ENCODE peak calls at places on chromosomes 3 and 15, in eight cellular contexts. Z, T, G, C, I, W, Q and M are unnamed samples.
A peak's percentile ranks its signal among the peaks of the same experiment; 100 is the strongest.

GRCh38 chr15:47390208-47390765 is 327.0 kb upstream of the SEMA6D start:
- DNase-seq in Z (no peak), T (no peak), G (no peak), C (no peak), I (no peak), W (no peak), Q (no peak), M (peak; percentile 65)

GRCh38 chr3:15427182-15427880 is at the start of the genes EAF1 and METTL6:
- DNase-seq in Z (peak; percentile 90), T (peak; percentile 83), G (peak; percentile 87), C (peak; percentile 67), I (peak; percentile 80), W (peak; percentile 88), Q (peak; percentile 88), M (peak; percentile 71)

GRCh38 chr3:42051384-42052131 is 39.6 kb upstream of the TRAK1 start:
- DNase-seq in Z (peak; percentile 28), T (no peak), G (no peak), C (no peak), I (no peak), W (no peak), Q (no peak), M (no peak)

GRCh38 chr3:24017305-24017704 is 72.2 kb downstream of the NR1D2 start:
- DNase-seq in Z (no peak), T (no peak), G (no peak), C (no peak), I (no peak), W (no peak), Q (no peak), M (no peak)

GRCh38 chr3:46918634-46919033 is 41.1 kb downstream of the PTH1R start:
- DNase-seq in Z (no peak), T (no peak), G (no peak), C (no peak), I (no peak), W (no peak), Q (no peak), M (no peak)

GRCh38 chr15:31352283-31352880 is 25.7 kb downstream of the KLF13 start:
- DNase-seq in Z (no peak), T (no peak), G (peak; percentile 68), C (no peak), I (no peak), W (no peak), Q (peak; percentile 37), M (peak; percentile 64)

GRCh38 chr3:162143181-162143580 is 646.6 kb downstream of the OTOL1 start:
- DNase-seq in Z (no peak), T (no peak), G (no peak), C (no peak), I (no peak), W (no peak), Q (no peak), M (no peak)

GRCh38 chr15:87843312-87843711 is 413.2 kb downstream of the NTRK3 start:
- DNase-seq in Z (no peak), T (no peak), G (no peak), C (no peak), I (no peak), W (no peak), Q (no peak), M (no peak)

GRCh38 chr15:55282284-55282833 is 7.3 kb downstream of the RAB27A start:
- DNase-seq in Z (no peak), T (no peak), G (no peak), C (no peak), I (no peak), W (no peak), Q (no peak), M (no peak)

GRCh38 chr15:38344351-38344750 is 91.7 kb downstream of the SPRED1 start:
- DNase-seq in Z (no peak), T (no peak), G (no peak), C (no peak), I (no peak), W (no peak), Q (no peak), M (no peak)

GRCh38 chr15:81575436-81576123 is 201.6 kb upstream of the TMC3 start:
- DNase-seq in Z (peak; percentile 11), T (no peak), G (no peak), C (no peak), I (no peak), W (no peak), Q (peak; percentile 47), M (peak; percentile 82)

GRCh38 chr15:101244039-101244781 is 7.6 kb downstream of the CHSY1 start:
- DNase-seq in Z (no peak), T (no peak), G (no peak), C (no peak), I (no peak), W (no peak), Q (no peak), M (no peak)

GRCh38 chr3:17136251-17136721 is 251.5 kb downstream of the PLCL2 start:
- DNase-seq in Z (no peak), T (no peak), G (no peak), C (no peak), I (no peak), W (no peak), Q (peak; percentile 52), M (no peak)

GRCh38 chr3:126677862-126678549 is 23.1 kb upstream of the TXNRD3 start:
- DNase-seq in Z (no peak), T (no peak), G (no peak), C (no peak), I (no peak), W (no peak), Q (no peak), M (no peak)

GRCh38 chr3:129614435-129614834 is 8.0 kb upstream of the PLXND1 start:
- DNase-seq in Z (no peak), T (no peak), G (peak; percentile 10), C (no peak), I (peak; percentile 3), W (no peak), Q (no peak), M (no peak)

GRCh38 chr3:40989141-40990061 is 209.9 kb upstream of the CTNNB1 start:
- DNase-seq in Z (no peak), T (no peak), G (no peak), C (no peak), I (no peak), W (no peak), Q (no peak), M (no peak)

GRCh38 chr15:90915216-90915807 is 12.2 kb downstream of the MAN2A2 start:
- DNase-seq in Z (no peak), T (no peak), G (no peak), C (no peak), I (no peak), W (no peak), Q (no peak), M (no peak)

GRCh38 chr3:195033531-195034091 is 237.3 kb downstream of the XXYLT1 start:
- DNase-seq in Z (peak; percentile 54), T (no peak), G (no peak), C (no peak), I (no peak), W (no peak), Q (no peak), M (peak; percentile 89)

GRCh38 chr15:88630141-88630721 is 8.6 kb upstream of the ISG20 start:
- DNase-seq in Z (no peak), T (no peak), G (no peak), C (no peak), I (no peak), W (no peak), Q (no peak), M (no peak)

GRCh38 chr15:26676115-26676514 is 96.8 kb downstream of the GABRB3 start:
- DNase-seq in Z (no peak), T (no peak), G (no peak), C (no peak), I (no peak), W (no peak), Q (no peak), M (no peak)

GRCh38 chr15:99592135-99592845 is 26.5 kb downstream of the MEF2A start:
- DNase-seq in Z (no peak), T (no peak), G (no peak), C (no peak), I (no peak), W (no peak), Q (no peak), M (no peak)

GRCh38 chr3:174438501-174439156 is 420.5 kb upstream of the NAALADL2 start:
- DNase-seq in Z (peak; percentile 35), T (no peak), G (no peak), C (no peak), I (no peak), W (no peak), Q (no peak), M (no peak)

GRCh38 chr3:101796076-101796475 is 17.1 kb downstream of the NXPE3 start:
- DNase-seq in Z (no peak), T (no peak), G (no peak), C (no peak), I (no peak), W (no peak), Q (no peak), M (no peak)

GRCh38 chr3:132867956-132868355 is 145.7 kb upstream of the NPHP3 start:
- DNase-seq in Z (no peak), T (no peak), G (no peak), C (no peak), I (no peak), W (no peak), Q (no peak), M (no peak)

GRCh38 chr3:52175416-52176187 is 21.4 kb upstream of the POC1A start:
- DNase-seq in Z (no peak), T (no peak), G (no peak), C (no peak), I (no peak), W (no peak), Q (no peak), M (no peak)

GRCh38 chr15:70065006-70065722 is 32.6 kb downstream of the TLE3 start:
- DNase-seq in Z (no peak), T (no peak), G (no peak), C (no peak), I (no peak), W (no peak), Q (no peak), M (no peak)

GRCh38 chr3:126347543-126348161 is 9.6 kb downstream of the KLF15 start:
- DNase-seq in Z (no peak), T (no peak), G (peak; percentile 9), C (no peak), I (no peak), W (no peak), Q (no peak), M (no peak)

GRCh38 chr15:26729581-26729980 is 43.3 kb downstream of the GABRB3 start:
- DNase-seq in Z (no peak), T (no peak), G (no peak), C (no peak), I (no peak), W (no peak), Q (no peak), M (no peak)

GRCh38 chr15:78241017-78241416 is 6.7 kb upstream of the ACSBG1 start:
- DNase-seq in Z (peak; percentile 90), T (peak; percentile 90), G (peak; percentile 86), C (peak; percentile 74), I (peak; percentile 67), W (peak; percentile 80), Q (peak; percentile 85), M (peak; percentile 81)

GRCh38 chr3:60199306-60199705 is 1051.9 kb downstream of the FHIT start:
- DNase-seq in Z (no peak), T (no peak), G (no peak), C (no peak), I (no peak), W (no peak), Q (no peak), M (no peak)

GRCh38 chr3:116443096-116443793 is 2.0 kb downstream of the LSAMP start:
- DNase-seq in Z (no peak), T (no peak), G (no peak), C (no peak), I (no peak), W (no peak), Q (no peak), M (peak; percentile 16)

GRCh38 chr15:60840306-60840702 is 361.4 kb upstream of the ICE2 start:
- DNase-seq in Z (peak; percentile 33), T (no peak), G (no peak), C (no peak), I (no peak), W (no peak), Q (no peak), M (peak; percentile 95)

GRCh38 chr3:56664823-56665222 is 18.2 kb downstream of the TASOR start:
- DNase-seq in Z (no peak), T (no peak), G (no peak), C (no peak), I (no peak), W (no peak), Q (no peak), M (no peak)

GRCh38 chr3:125694761-125695294 is 99.5 kb upstream of the OSBPL11 start:
- DNase-seq in Z (no peak), T (no peak), G (no peak), C (no peak), I (no peak), W (no peak), Q (no peak), M (peak; percentile 2)